ENCODE peak calls at places on chromosomes 16 and 17, in five cellular contexts. One of them, this sample, is unnamed.
A peak's percentile ranks its signal among the peaks of the same experiment; 100 is the strongest.

GRCh38 chr17:31715436-31715835 is 143.6 kb downstream of the COPRS start:
- DNase-seq in lower lobe of right lung: no peak
- DNase-seq in GM23338: no peak
- DNase-seq in ascending aorta: peak; percentile 49
- DNase-seq in K562: no peak
- DNase-seq in this sample: no peak

GRCh38 chr17:4908301-4908700 is 5.4 kb upstream of the CHRNE start:
- DNase-seq in lower lobe of right lung: peak; percentile 34
- DNase-seq in GM23338: peak; percentile 54
- DNase-seq in ascending aorta: no peak
- DNase-seq in K562: no peak
- DNase-seq in this sample: no peak

GRCh38 chr16:81319221-81319912 is 4.6 kb downstream of the GAN start:
- DNase-seq in lower lobe of right lung: no peak
- DNase-seq in GM23338: no peak
- DNase-seq in ascending aorta: no peak
- DNase-seq in K562: peak; percentile 51
- DNase-seq in this sample: no peak

GRCh38 chr17:56785396-56785795 is 48.3 kb downstream of the C17orf67 start:
- DNase-seq in lower lobe of right lung: no peak
- DNase-seq in GM23338: no peak
- DNase-seq in ascending aorta: no peak
- DNase-seq in K562: no peak
- DNase-seq in this sample: no peak

GRCh38 chr16:23679274-23679985 is 741 bp downstream of the PLK1 start:
- DNase-seq in lower lobe of right lung: peak; percentile 61
- DNase-seq in GM23338: peak; percentile 77
- DNase-seq in ascending aorta: no peak
- DNase-seq in K562: peak; percentile 91
- DNase-seq in this sample: peak; percentile 60

GRCh38 chr17:50095626-50096037 is 481 bp downstream of the PDK2 start:
- DNase-seq in lower lobe of right lung: no peak
- DNase-seq in GM23338: peak; percentile 68
- DNase-seq in ascending aorta: no peak
- DNase-seq in K562: no peak
- DNase-seq in this sample: no peak

GRCh38 chr17:32608267-32608666 is 121.5 kb downstream of the CDK5R1 start:
- DNase-seq in lower lobe of right lung: no peak
- DNase-seq in GM23338: no peak
- DNase-seq in ascending aorta: no peak
- DNase-seq in K562: no peak
- DNase-seq in this sample: no peak

GRCh38 chr17:7355053-7355452 is at the start of gene TMEM95:
- DNase-seq in lower lobe of right lung: no peak
- DNase-seq in GM23338: no peak
- DNase-seq in ascending aorta: no peak
- DNase-seq in K562: no peak
- DNase-seq in this sample: peak; percentile 53

GRCh38 chr16:19883296-19883951 is 1.2 kb downstream of the GPRC5B start:
- DNase-seq in lower lobe of right lung: no peak
- DNase-seq in GM23338: peak; percentile 87
- DNase-seq in ascending aorta: no peak
- DNase-seq in K562: peak; percentile 38
- DNase-seq in this sample: peak; percentile 14

DNA sequence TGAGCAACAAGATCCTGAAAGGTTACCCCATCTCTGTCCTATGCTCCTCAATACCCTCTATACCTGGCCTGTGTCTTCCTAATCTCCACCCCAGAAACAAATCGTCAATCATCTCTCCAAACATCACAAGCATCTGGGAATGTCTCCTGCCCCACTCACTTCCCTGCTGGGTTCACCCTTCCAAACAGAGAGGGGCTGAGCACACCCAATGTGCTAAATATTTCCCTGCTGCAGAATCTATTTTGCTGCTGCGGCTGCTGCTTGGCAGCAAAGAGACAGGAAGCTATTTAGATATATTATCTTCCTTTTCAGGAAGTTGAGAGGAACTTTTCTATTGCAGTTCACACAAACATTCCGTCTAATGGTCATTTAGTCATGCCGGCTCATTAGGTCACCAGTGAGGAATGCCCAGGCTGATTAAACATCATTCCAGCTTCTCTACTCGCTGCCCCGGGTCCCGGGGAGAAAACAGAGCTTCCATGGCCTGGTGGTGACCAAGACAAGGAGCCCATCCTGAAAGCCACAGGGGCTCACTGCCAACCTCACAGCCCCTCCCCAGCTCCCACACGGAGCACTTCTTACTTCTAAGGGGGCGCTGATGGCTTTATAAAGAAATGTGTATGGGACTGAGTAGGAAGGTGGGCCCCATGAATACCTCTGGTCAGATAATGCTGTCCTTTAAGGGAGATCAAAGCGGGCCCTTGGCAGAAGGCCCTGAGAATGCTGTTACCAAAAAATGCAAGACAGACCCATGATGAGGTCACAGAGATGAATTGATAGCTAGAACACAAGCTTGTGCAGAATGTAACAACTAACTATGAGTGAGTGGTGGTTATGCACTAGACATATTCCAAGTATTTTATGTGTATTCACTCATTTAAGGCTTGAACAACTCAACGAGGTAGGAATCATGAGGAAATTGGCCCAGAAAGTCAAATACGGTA is 218.3 kb downstream of the SOX9 start:
- DNase-seq in lower lobe of right lung: no peak
- DNase-seq in GM23338: no peak
- DNase-seq in ascending aorta: no peak
- DNase-seq in K562: no peak
- DNase-seq in this sample: peak; percentile 25
- H3K4me3 ChIP-seq in lower lobe of right lung: no peak overlapping the region
- H3K4me3 ChIP-seq in GM23338: no peak overlapping the region
- H3K4me3 ChIP-seq in ascending aorta: no peak overlapping the region
- H3K4me3 ChIP-seq in K562: no peak overlapping the region
- H3K4me3 ChIP-seq in this sample: no peak overlapping the region

GRCh38 chr17:22703786-22704441 is 1011.6 kb downstream of the KCNJ18 start:
- DNase-seq in lower lobe of right lung: no peak
- DNase-seq in GM23338: no peak
- DNase-seq in ascending aorta: no peak
- DNase-seq in K562: peak; percentile 57
- DNase-seq in this sample: no peak
- H3K4me3 ChIP-seq in lower lobe of right lung: no peak overlapping the region
- H3K4me3 ChIP-seq in GM23338: no peak overlapping the region
- H3K4me3 ChIP-seq in ascending aorta: no peak overlapping the region
- H3K4me3 ChIP-seq in K562: no peak overlapping the region
- H3K4me3 ChIP-seq in this sample: no peak overlapping the region

DNA sequence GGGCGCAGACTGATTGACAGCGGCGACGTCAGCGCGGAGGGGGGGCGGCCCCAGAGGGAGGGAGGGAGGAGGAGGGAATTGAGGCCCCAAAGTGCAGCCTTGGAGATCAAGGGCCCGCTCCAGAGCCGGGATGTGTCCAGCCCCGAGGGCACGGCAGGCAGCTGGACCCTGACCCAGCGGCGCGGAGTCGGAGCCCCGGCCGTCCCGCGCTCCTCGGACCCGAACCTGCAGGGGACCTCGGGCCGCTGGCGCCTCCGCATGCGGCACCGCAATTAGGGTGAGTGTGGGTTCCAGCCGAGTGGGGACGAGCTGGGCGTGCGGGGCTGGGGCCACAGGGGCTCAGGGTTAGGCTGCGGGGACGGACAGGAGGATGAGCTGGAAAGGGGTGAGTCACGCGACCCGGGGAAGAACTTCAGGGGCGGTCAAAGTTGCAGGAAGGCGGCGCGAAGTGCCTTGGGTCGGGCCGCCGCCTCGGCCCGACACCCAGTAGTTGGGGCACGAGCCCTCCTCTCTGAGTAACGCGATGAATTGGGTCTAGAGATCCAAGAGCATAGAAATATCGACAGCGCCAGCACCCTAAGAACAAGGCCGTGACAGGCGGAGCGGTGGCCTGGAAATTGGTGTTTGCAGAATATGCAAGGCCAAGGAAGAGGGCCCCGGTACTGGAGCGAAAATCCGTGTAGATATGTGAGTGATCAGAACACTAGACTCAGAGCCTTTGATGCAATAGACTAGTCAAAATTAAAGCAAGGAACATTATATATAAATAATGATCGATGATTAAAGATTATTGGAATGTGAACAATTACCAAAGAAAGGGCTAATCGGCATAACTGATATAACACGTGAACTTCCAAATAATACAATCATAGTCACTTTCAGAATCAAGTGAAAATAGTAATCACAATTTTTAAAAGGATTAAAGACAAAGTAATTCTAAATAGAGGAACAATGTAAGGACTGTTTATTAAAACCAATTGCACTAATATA is at the start of gene TBX4:
- DNase-seq in lower lobe of right lung: no peak
- DNase-seq in GM23338: peak; percentile 76
- DNase-seq in ascending aorta: no peak
- DNase-seq in K562: no peak
- DNase-seq in this sample: no peak
- H3K4me3 ChIP-seq in lower lobe of right lung: peak within 1 kb of the TSS; percentile 53
- H3K4me3 ChIP-seq in GM23338: peak within 1 kb of the TSS; percentile 62
- H3K4me3 ChIP-seq in ascending aorta: peak within 1 kb of the TSS; percentile 63
- H3K4me3 ChIP-seq in K562: no peak within 1 kb of the TSS
- H3K4me3 ChIP-seq in this sample: no peak within 1 kb of the TSS

GRCh38 chr17:48961516-48962233 is 6.7 kb downstream of the GIP start:
- DNase-seq in lower lobe of right lung: no peak
- DNase-seq in GM23338: peak; percentile 73
- DNase-seq in ascending aorta: no peak
- DNase-seq in K562: peak; percentile 77
- DNase-seq in this sample: no peak
- H3K4me3 ChIP-seq in lower lobe of right lung: no peak overlapping the region
- H3K4me3 ChIP-seq in GM23338: peak overlapping the region; percentile 41
- H3K4me3 ChIP-seq in ascending aorta: no peak overlapping the region
- H3K4me3 ChIP-seq in K562: no peak overlapping the region
- H3K4me3 ChIP-seq in this sample: no peak overlapping the region

GRCh38 chr17:12068946-12069345 is 48.3 kb downstream of the MAP2K4 start:
- DNase-seq in lower lobe of right lung: no peak
- DNase-seq in GM23338: no peak
- DNase-seq in ascending aorta: no peak
- DNase-seq in K562: no peak
- DNase-seq in this sample: no peak
- H3K4me3 ChIP-seq in lower lobe of right lung: no peak overlapping the region
- H3K4me3 ChIP-seq in GM23338: no peak overlapping the region
- H3K4me3 ChIP-seq in ascending aorta: no peak overlapping the region
- H3K4me3 ChIP-seq in K562: no peak overlapping the region
- H3K4me3 ChIP-seq in this sample: no peak overlapping the region

GRCh38 chr16:71562552-71562951 is 14.3 kb downstream of the TAT start:
- DNase-seq in lower lobe of right lung: no peak
- DNase-seq in GM23338: no peak
- DNase-seq in ascending aorta: no peak
- DNase-seq in K562: no peak
- DNase-seq in this sample: no peak

GRCh38 chr16:71567931-71568330 is 9.0 kb downstream of the TAT start:
- DNase-seq in lower lobe of right lung: no peak
- DNase-seq in GM23338: no peak
- DNase-seq in ascending aorta: no peak
- DNase-seq in K562: no peak
- DNase-seq in this sample: no peak

GRCh38 chr16:71568541-71568940 is 8.4 kb downstream of the TAT start:
- DNase-seq in lower lobe of right lung: no peak
- DNase-seq in GM23338: no peak
- DNase-seq in ascending aorta: no peak
- DNase-seq in K562: no peak
- DNase-seq in this sample: no peak

GRCh38 chr16:71564377-71564967 is 12.4 kb downstream of the TAT start:
- DNase-seq in lower lobe of right lung: no peak
- DNase-seq in GM23338: peak; percentile 33
- DNase-seq in ascending aorta: no peak
- DNase-seq in K562: no peak
- DNase-seq in this sample: no peak

DNA sequence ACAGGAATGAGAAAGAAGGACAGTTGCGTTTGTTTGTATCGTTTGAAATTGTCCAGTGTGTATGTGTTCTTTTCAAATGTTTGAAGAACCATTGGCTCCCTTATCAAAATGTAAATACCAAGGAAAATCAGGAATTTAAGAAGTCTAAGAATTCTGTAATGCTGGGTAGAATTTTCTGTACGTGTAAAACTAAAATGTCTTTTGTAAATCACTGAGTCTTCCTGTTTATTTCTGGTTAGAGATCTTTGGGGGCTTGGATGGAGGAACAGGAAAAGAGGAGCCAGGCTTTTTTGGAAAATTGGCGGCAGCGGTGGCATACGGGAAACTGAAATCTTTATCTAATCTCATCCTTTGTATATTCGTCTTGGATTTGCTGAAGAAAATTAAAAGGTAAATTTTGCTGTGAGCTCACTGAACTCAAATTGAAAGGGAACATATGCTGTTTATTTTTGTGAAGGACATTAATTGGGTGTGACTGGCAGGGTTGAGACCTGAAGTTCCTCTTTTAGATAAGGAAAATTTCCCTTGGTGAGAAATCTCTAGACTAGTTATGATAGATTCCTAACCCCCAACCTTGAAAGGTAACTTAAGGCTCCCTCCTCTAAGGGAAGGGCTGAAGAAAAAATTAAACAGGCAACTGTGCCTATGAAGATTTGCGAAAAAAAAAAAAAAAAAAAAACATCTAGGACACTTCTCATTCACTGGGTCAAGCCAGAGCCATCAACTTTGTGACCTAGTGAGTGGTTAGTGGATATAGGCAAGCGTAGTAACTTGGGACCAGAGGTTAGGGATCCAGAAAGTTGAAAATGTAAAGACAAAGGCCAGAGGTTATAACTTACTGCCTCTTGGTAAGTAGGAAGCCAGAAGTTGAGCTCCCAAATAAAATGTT is 10.8 kb downstream of the TAT start:
- DNase-seq in lower lobe of right lung: no peak
- DNase-seq in GM23338: no peak
- DNase-seq in ascending aorta: no peak
- DNase-seq in K562: no peak
- DNase-seq in this sample: no peak
- H3K4me3 ChIP-seq in lower lobe of right lung: peak overlapping the region; percentile 67
- H3K4me3 ChIP-seq in GM23338: peak overlapping the region; percentile 59
- H3K4me3 ChIP-seq in ascending aorta: no peak overlapping the region
- H3K4me3 ChIP-seq in K562: peak overlapping the region; percentile 55
- H3K4me3 ChIP-seq in this sample: peak overlapping the region; percentile 66

DNA sequence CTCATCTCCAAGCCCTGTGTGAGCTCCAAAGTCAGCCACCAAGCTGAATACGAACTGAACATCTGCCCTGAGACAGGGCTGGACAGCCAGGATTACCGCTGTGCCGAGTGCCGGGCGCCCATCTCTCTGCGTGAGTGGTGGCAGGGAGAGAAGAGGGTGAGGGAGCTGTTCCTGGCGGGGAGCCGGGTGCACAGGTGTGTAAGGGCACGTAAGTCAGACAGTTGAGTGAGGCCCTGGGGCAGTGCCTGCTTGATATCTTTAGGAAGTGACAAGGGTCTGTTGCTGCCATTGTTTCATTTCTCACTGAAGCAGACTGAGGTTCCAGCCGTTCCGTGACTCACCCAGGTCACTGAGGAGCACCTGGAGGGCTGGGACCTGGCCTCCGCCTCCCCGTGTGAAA is 12.4 kb downstream of the DEF8 start:
- DNase-seq in lower lobe of right lung: no peak
- DNase-seq in GM23338: no peak
- DNase-seq in ascending aorta: no peak
- DNase-seq in K562: no peak
- DNase-seq in this sample: no peak
- H3K4me3 ChIP-seq in lower lobe of right lung: no peak overlapping the region
- H3K4me3 ChIP-seq in GM23338: no peak overlapping the region
- H3K4me3 ChIP-seq in ascending aorta: no peak overlapping the region
- H3K4me3 ChIP-seq in K562: no peak overlapping the region
- H3K4me3 ChIP-seq in this sample: no peak overlapping the region

GRCh38 chr17:1769826-1770477 is 8.1 kb downstream of the SERPINF1 start:
- DNase-seq in lower lobe of right lung: no peak
- DNase-seq in GM23338: peak; percentile 91
- DNase-seq in ascending aorta: no peak
- DNase-seq in K562: no peak
- DNase-seq in this sample: no peak
- H3K4me3 ChIP-seq in lower lobe of right lung: no peak overlapping the region
- H3K4me3 ChIP-seq in GM23338: peak overlapping the region; percentile 41
- H3K4me3 ChIP-seq in ascending aorta: no peak overlapping the region
- H3K4me3 ChIP-seq in K562: no peak overlapping the region
- H3K4me3 ChIP-seq in this sample: no peak overlapping the region

GRCh38 chr17:58487589-58488427 is at the start of gene HSF5:
- DNase-seq in lower lobe of right lung: peak; percentile 72
- DNase-seq in GM23338: peak; percentile 87
- DNase-seq in ascending aorta: no peak
- DNase-seq in K562: no peak
- DNase-seq in this sample: no peak
- H3K4me3 ChIP-seq in lower lobe of right lung: peak within 1 kb of the TSS; percentile 34
- H3K4me3 ChIP-seq in GM23338: peak within 1 kb of the TSS; percentile 49
- H3K4me3 ChIP-seq in ascending aorta: peak within 1 kb of the TSS; percentile 24
- H3K4me3 ChIP-seq in K562: no peak within 1 kb of the TSS
- H3K4me3 ChIP-seq in this sample: no peak within 1 kb of the TSS

This sample was measured in BE2C.